ENCODE peak calls at places on chromosome X, in seven cellular contexts. C is tibial artery, L is nephron progenitor cell, Y is fibroblast of pulmonary artery, X is neural crest cell, F is fibroblast of mammary gland, Q is breast epithelium. M is an unnamed sample.
A peak's percentile ranks its signal among the peaks of the same experiment; 100 is the strongest.

GRCh38 chrX:155577682-155578081 is 35.1 kb downstream of the TMLHE start:
- DNase-seq in Y (no peak), C (no peak), X (no peak), F (no peak), Q (no peak), L (no peak), M (no peak)

GRCh38 chrX:43744284-43744683 is 88.2 kb downstream of the MAOA start:
- DNase-seq in X (no peak), Y (no peak), F (no peak), Q (no peak), L (no peak), C (no peak), M (no peak)

GRCh38 chrX:94051926-94052325 is 377.9 kb downstream of the FAM133A start:
- DNase-seq in F (no peak), Q (no peak), X (no peak), C (no peak), L (no peak), Y (no peak), M (no peak)

GRCh38 chrX:75158054-75158453 is 2.0 kb upstream of the ABCB7 start:
- DNase-seq in L (no peak), C (no peak), Y (no peak), X (no peak), Q (no peak), F (no peak), M (no peak)

GRCh38 chrX:149145845-149146285 is 359.2 kb downstream of the IDS start:
- DNase-seq in Q (no peak), C (no peak), X (no peak), L (no peak), Y (no peak), F (peak; percentile 31), M (no peak)

GRCh38 chrX:107025538-107025937 is 25.5 kb upstream of the MORC4 start:
- DNase-seq in X (no peak), L (peak; percentile 7), Q (no peak), C (no peak), Y (peak; percentile 48), F (peak; percentile 45), M (no peak)

GRCh38 chrX:350534-351321 is 32.1 kb upstream of the GTPBP6 start:
- DNase-seq in Q (no peak), L (no peak), Y (no peak), X (no peak), C (no peak), F (no peak), M (no peak)

GRCh38 chrX:10314530-10315104 is 157.8 kb downstream of the CLCN4 start:
- DNase-seq in Q (no peak), Y (no peak), L (no peak), X (no peak), C (no peak), F (no peak), M (no peak)

GRCh38 chrX:19566359-19567141 is 51.2 kb upstream of the MAP3K15 start:
- DNase-seq in X (no peak), Q (no peak), L (no peak), F (peak; percentile 19), C (no peak), Y (peak; percentile 72), M (peak; percentile 41)

GRCh38 chrX:49761481-49761880 is 65.7 kb upstream of the PAGE1 start:
- DNase-seq in X (no peak), Q (no peak), Y (peak; percentile 21), F (peak; percentile 13), C (no peak), L (peak; percentile 5), M (no peak)
- TF ChIP-seq CTCF in X (peak; percentile 64), Q (peak; percentile 22), Y (peak; percentile 55), F (peak; percentile 53), C (peak; percentile 24), L (peak; percentile 47), M (peak; percentile 46)

GRCh38 chrX:67724359-67725110 is 180.7 kb downstream of the AR start:
- DNase-seq in L (no peak), X (no peak), Q (no peak), F (peak; percentile 81), Y (peak; percentile 7), C (no peak), M (no peak)
- TF ChIP-seq CTCF in L (no peak), X (no peak), Q (no peak), F (peak; percentile 18), Y (no peak), C (no peak), M (no peak)

GRCh38 chrX:54043084-54043483 is 1.2 kb downstream of the PHF8 start:
- DNase-seq in Y (no peak), L (no peak), F (no peak), C (no peak), X (no peak), Q (no peak), M (no peak)
- TF ChIP-seq CTCF in Y (no peak), L (no peak), F (no peak), C (no peak), X (no peak), Q (no peak), M (no peak)

GRCh38 chrX:42220722-42221121 is 297.4 kb upstream of the CASK start:
- DNase-seq in Q (no peak), C (no peak), F (no peak), X (no peak), L (no peak), Y (no peak), M (no peak)
- TF ChIP-seq CTCF in Q (no peak), C (no peak), F (no peak), X (no peak), L (no peak), Y (no peak), M (no peak)

DNA sequence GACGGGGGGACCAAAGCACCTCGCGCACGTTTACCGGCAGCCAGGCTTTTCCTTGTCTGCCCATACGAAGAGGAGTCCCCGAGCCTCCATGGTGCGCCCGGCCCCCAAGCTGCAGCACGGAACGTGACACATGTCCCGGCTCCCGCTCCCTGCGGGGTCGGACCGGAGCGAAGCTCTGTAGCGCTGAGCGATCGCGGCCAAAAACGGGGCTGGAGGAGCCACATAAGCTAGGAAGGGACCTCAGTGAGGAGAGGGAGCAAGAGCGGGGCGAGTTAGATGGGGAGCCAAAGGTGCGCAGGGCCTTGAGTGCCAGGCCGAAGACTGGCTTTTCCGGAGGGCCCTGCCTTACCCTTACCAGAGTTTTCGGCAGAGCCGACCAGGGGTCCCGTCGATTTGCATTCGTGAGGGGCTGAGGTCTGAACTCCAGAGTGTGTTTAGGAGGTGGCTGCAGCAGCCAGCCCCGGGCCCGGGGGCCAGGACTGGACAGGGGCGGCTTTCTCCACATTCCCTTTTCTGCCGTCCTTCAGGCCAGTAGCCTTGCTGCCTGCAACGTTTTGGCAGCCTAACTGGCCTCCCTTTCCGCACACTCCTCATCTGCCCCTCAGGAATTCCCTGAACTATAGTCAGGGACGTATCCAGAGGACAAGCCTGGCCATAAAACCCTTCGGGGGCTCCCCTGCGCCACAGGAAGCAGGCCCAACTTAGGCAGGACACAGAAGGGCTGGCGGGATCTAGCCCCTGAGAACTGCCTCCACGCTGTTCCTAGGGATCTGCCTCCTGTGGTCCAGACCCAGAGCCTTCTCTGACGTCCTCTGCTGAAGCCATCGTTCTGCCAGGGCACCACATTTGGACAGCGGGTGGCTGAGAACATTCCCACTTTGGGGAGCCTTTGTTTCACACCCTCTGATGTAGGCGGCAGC is 689 bp downstream of the SSR4 start:
- DNase-seq in X (no peak), C (no peak), Q (no peak), Y (peak; percentile 7), F (peak; percentile 3), L (peak; percentile 30), M (no peak)
- TF ChIP-seq CTCF in X (no peak), C (no peak), Q (no peak), Y (no peak), F (no peak), L (no peak), M (no peak)

DNA sequence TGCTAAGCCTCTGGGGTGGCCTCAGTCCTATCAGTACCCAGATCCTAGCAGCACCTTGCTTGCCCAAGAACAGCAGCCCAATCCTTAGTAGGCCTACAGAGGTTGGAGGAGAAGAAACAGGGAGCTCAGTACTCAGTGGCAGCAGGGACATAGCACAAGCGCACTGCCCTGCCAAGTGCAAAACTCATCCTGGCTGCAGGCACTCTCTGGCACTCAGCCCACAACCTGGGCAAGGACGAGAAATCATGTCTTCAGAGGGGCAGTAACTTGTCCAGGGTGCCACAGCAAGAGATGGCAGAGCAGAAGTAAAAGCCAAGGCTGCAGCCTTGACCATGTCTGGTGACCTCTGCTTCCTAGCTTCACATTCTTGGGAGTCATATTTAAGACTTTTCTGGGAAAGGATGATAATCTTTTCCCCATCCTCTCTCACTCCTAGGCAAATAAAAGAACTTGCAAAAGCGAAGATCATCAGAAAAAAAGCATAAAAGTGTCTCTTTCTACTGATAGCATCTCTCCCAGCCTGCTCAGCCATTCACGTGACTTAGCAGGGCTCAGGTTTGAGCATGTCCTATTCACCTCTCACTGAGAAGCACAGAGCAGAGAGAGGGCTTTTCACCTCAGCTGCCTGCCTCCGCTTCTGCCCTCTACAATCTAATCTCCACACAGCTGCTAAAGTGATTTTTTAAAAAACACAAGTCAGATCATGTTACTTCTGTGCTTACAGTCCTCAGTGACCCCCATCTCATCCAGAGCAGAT is 37.2 kb upstream of the MAGEA4 start:
- DNase-seq in C (no peak), Y (no peak), F (no peak), Q (no peak), L (no peak), X (no peak), M (no peak)
- TF ChIP-seq CTCF in C (no peak), Y (no peak), F (no peak), Q (no peak), L (no peak), X (no peak), M (no peak)

GRCh38 chrX:13764765-13765164 is 30.2 kb downstream of the OFD1 start:
- DNase-seq in F (peak; percentile 36), Q (no peak), L (peak; percentile 57), C (no peak), X (peak; percentile 38), Y (peak; percentile 3), M (no peak)

GRCh38 chrX:13764284-13764683 is 29.7 kb downstream of the OFD1 start:
- DNase-seq in Q (no peak), L (no peak), F (no peak), Y (no peak), C (no peak), X (no peak), M (no peak)

GRCh38 chrX:13762015-13762414 is 27.5 kb downstream of the OFD1 start:
- DNase-seq in F (no peak), X (no peak), C (no peak), L (no peak), Y (no peak), Q (no peak), M (no peak)

GRCh38 chrX:13761606-13762005 is 27.1 kb downstream of the OFD1 start:
- DNase-seq in X (no peak), L (no peak), Q (no peak), C (no peak), F (peak; percentile 41), Y (peak; percentile 16), M (peak; percentile 5)

GRCh38 chrX:13763489-13763888 is 28.9 kb downstream of the OFD1 start:
- DNase-seq in C (peak; percentile 66), Y (no peak), F (no peak), Q (no peak), L (no peak), X (no peak), M (no peak)
- TF ChIP-seq CTCF in C (no peak), Y (no peak), F (no peak), Q (peak; percentile 19), L (no peak), X (no peak), M (no peak)

DNA sequence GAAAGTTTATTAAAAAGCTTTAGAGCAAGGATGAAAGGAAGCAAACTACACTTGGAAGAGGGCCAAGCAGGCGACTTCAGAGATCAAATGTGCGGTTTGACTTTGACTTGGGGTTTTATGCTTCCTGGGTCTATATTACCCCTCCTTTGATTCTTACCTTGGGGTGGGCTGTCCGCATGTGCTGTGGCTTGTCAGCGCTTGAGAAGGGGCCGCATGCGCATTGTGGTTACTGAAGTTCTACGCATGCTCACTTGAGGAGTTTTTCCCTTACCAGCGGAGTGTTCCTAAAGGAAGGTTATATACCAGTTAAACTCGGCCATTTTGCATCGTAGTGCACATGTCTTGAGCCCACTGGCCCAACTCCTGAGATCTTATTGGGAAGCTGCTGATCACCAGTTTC is 9.9 kb downstream of the ZNF157 start:
- DNase-seq in F (peak; percentile 15), C (no peak), L (no peak), X (no peak), Y (no peak), Q (no peak), M (no peak)
- TF ChIP-seq CTCF in F (no peak), C (no peak), L (no peak), X (no peak), Y (no peak), Q (no peak), M (no peak)